ENCODE peak calls at places on chromosomes 4 and X, in nine cellular contexts. J is CD8-positive, alpha-beta memory T cell; Q is NCI-H345; G is B cell; D is GM13976; W is cardiac fibroblast; T is left cardiac atrium; A is amniotic stem cell; M is activated T-cell treated with anti-CD3 and anti-CD28 coated beads, Interleukin-2, amount 50 U/mL, for 72 hours. S is an unnamed sample.

GRCh38 chrX:17633546-17633945 is 103.7 kb upstream of the SCML1 start:
- DNase-seq in T (no peak), M (no peak), Q (no peak), G (no peak), A (no peak), J (no peak), D (no peak), W (no peak), S (no peak)

GRCh38 chr4:7778524-7779193 is 161.0 kb downstream of the AFAP1 start:
- DNase-seq in A (no peak), G (no peak), T (no peak), Q (no peak), W (no peak), M (no peak), D (no peak), J (no peak), S (no peak)

GRCh38 chr4:139575072-139575471 is 19.1 kb upstream of the SETD7 start:
- DNase-seq in Q (no peak), G (no peak), M (no peak), J (no peak), T (no peak), W (no peak), D (no peak), A (no peak), S (no peak)

GRCh38 chr4:181078236-181078635 is 1165.0 kb upstream of the TENM3 start:
- DNase-seq in W (peak), D (no peak), J (no peak), Q (no peak), M (no peak), A (no peak), T (no peak), G (no peak), S (peak)

GRCh38 chr4:119550857-119551532 is 77.6 kb downstream of the PDE5A start:
- DNase-seq in G (no peak), J (no peak), Q (no peak), W (no peak), T (no peak), A (peak), D (no peak), M (no peak), S (peak)

GRCh38 chrX:70774223-70774622 is 134.3 kb downstream of the TEX11 start:
- DNase-seq in W (no peak), T (no peak), G (no peak), A (no peak), J (no peak), Q (no peak), M (no peak), D (no peak), S (no peak)

GRCh38 chrX:2484721-2485459 is 15.9 kb downstream of the DHRSX start:
- DNase-seq in A (no peak), Q (no peak), D (no peak), J (no peak), W (peak), T (peak), G (no peak), M (no peak), S (no peak)

GRCh38 chr4:1804638-1805492 is 11.8 kb downstream of the FGFR3 start:
- DNase-seq in D (no peak), A (no peak), G (no peak), W (no peak), J (no peak), M (no peak), T (peak), Q (no peak), S (no peak)

GRCh38 chr4:186695392-186695791 is 28.3 kb downstream of the FAT1 start:
- DNase-seq in J (no peak), Q (peak), D (no peak), T (no peak), W (peak), G (no peak), M (no peak), A (no peak), S (no peak)

GRCh38 chr4:53196872-53197759 is 168.7 kb downstream of the SCFD2 start:
- DNase-seq in W (peak), G (peak), J (no peak), T (no peak), M (no peak), Q (peak), A (peak), D (peak), S (peak)

GRCh38 chr4:118955515-118955914 is 66.9 kb downstream of the SYNPO2 start:
- DNase-seq in M (no peak), Q (no peak), A (no peak), W (peak), T (no peak), G (no peak), J (no peak), D (no peak), S (peak)

GRCh38 chrX:154534526-154535322 is 11.9 kb downstream of the G6PD start:
- DNase-seq in T (peak), W (peak), Q (peak), A (peak), J (peak), D (peak), G (peak), M (peak), S (peak)

GRCh38 chr4:19478791-19479190 is 772.9 kb upstream of the SLIT2 start:
- DNase-seq in J (no peak), Q (no peak), D (no peak), G (no peak), A (no peak), M (no peak), W (no peak), T (no peak), S (no peak)

GRCh38 chr4:47597696-47598095 is 112.6 kb downstream of the ATP10D start:
- DNase-seq in M (no peak), W (no peak), A (no peak), J (no peak), Q (no peak), G (no peak), T (no peak), D (no peak), S (no peak)

GRCh38 chr4:23894021-23894420 is 4.2 kb upstream of the PPARGC1A start:
- DNase-seq in A (no peak), G (no peak), W (no peak), J (no peak), M (no peak), D (no peak), Q (no peak), T (no peak), S (no peak)

GRCh38 chr4:24003476-24003875 is 113.6 kb upstream of the PPARGC1A start:
- DNase-seq in W (no peak), G (no peak), T (no peak), J (no peak), M (no peak), A (no peak), Q (no peak), D (no peak), S (no peak)